ENCODE peak calls at places on chromosomes 12 and 14, in four cellular contexts. Z, Y, M and P are unnamed samples.

GRCh38 chr12:17572250-17572649 is 517.7 kb downstream of the RERGL start:
- DNase-seq in M (no peak), Y (no peak), Z (no peak), P (no peak)

GRCh38 chr14:100680439-100681051 is 46.1 kb upstream of the DLK1 start:
- DNase-seq in Z (no peak), M (no peak), Y (no peak), P (no peak)

GRCh38 chr14:65565948-65566347 is 153.4 kb downstream of the FUT8 start:
- DNase-seq in M (no peak), Y (no peak), Z (no peak), P (no peak)

GRCh38 chr14:93269341-93270068 is 62.4 kb downstream of the UBR7 start:
- DNase-seq in Y (no peak), M (no peak), Z (no peak), P (no peak)

GRCh38 chr14:96363751-96364336 is 518 bp downstream of the GSKIP start:
- DNase-seq in Y (peak; percentile 9), M (no peak), Z (peak; percentile 63), P (peak; percentile 18)

GRCh38 chr14:81412779-81413178 is 12.7 kb upstream of the STON2 start:
- DNase-seq in M (no peak), Y (no peak), Z (no peak), P (no peak)

GRCh38 chr12:12384601-12385321 is 27.9 kb downstream of the BORCS5 start:
- DNase-seq in Y (no peak), Z (no peak), M (no peak), P (no peak)

GRCh38 chr12:130994821-130995375 is 41.2 kb downstream of the ADGRD1 start:
- DNase-seq in Z (no peak), Y (no peak), M (no peak), P (no peak)

GRCh38 chr12:15627995-15628945 is 160.9 kb downstream of the EPS8 start:
- DNase-seq in M (no peak), Y (no peak), Z (no peak), P (no peak)

GRCh38 chr14:61514006-61514830 is 181.1 kb upstream of the HIF1A start:
- DNase-seq in M (no peak), Z (no peak), Y (no peak), P (no peak)

GRCh38 chr12:112285600-112286401 is 96.4 kb downstream of the HECTD4 start:
- DNase-seq in M (no peak), Y (no peak), Z (no peak), P (no peak)

GRCh38 chr12:62900686-62901272 is 34.2 kb downstream of the PPM1H start:
- DNase-seq in M (no peak), Y (no peak), Z (no peak), P (no peak)

GRCh38 chr14:63875311-63875710 is 22.5 kb downstream of the SYNE2 start:
- DNase-seq in M (no peak), Z (no peak), Y (no peak), P (no peak)

GRCh38 chr14:60233891-60234290 is 15.1 kb upstream of the PPM1A start:
- DNase-seq in Z (no peak), Y (no peak), M (no peak), P (no peak)

GRCh38 chr14:27338012-27338411 is 740.2 kb upstream of the NOVA1 start:
- DNase-seq in M (no peak), Y (no peak), Z (no peak), P (no peak)

GRCh38 chr12:128818065-128819022 is 5.4 kb downstream of the SLC15A4 start:
- DNase-seq in Y (no peak), Z (no peak), M (peak; percentile 27), P (no peak)

GRCh38 chr12:109735825-109736551 is 22.4 kb downstream of the FAM222A start:
- DNase-seq in Z (peak; percentile 16), Y (no peak), M (peak; percentile 66), P (peak; percentile 1)

GRCh38 chr14:103257211-103257962 is 76.7 kb upstream of the EIF5 start:
- DNase-seq in Z (no peak), M (no peak), Y (no peak), P (no peak)

GRCh38 chr14:22036541-22036940 is 362.9 kb upstream of the OR4E1 start:
- DNase-seq in Y (no peak), M (no peak), Z (no peak), P (no peak)

GRCh38 chr14:22836301-22837058 is at the start of gene MMP14:
- DNase-seq in Y (no peak), M (peak; percentile 92), Z (peak; percentile 77), P (no peak)

GRCh38 chr14:36281309-36281708 is 39.1 kb downstream of the MBIP start:
- DNase-seq in Y (no peak), Z (no peak), M (no peak), P (no peak)

GRCh38 chr12:125968413-125968812 is 903.2 kb downstream of the AACS start:
- DNase-seq in Z (no peak), Y (no peak), M (no peak), P (no peak)
- H3K9me3 ChIP-seq in Z (no peaks in the 10 kb centered on the region), Y (no peaks in the 10 kb centered on the region), M (no peaks in the 10 kb centered on the region), P (no peaks in the 10 kb centered on the region)

GRCh38 chr12:50772470-50772869 is 8.6 kb downstream of the ATF1 start:
- DNase-seq in Y (no peak), M (no peak), Z (no peak), P (no peak)
- H3K9me3 ChIP-seq in Y (no peaks in the 10 kb centered on the region), M (no peaks in the 10 kb centered on the region), Z (no peaks in the 10 kb centered on the region), P (no peaks in the 10 kb centered on the region)

GRCh38 chr12:31849090-31849687 is 110.0 kb upstream of the RESF1 start:
- DNase-seq in Z (no peak), M (no peak), Y (no peak), P (no peak)

GRCh38 chr12:31850268-31850667 is 108.9 kb upstream of the RESF1 start:
- DNase-seq in Y (no peak), Z (no peak), M (no peak), P (no peak)

GRCh38 chr12:31845613-31846321 is 113.4 kb upstream of the RESF1 start:
- DNase-seq in Z (no peak), Y (no peak), M (no peak), P (no peak)

GRCh38 chr12:31843399-31844095 is 114.7 kb upstream of the AMN1 start:
- DNase-seq in Y (no peak), Z (no peak), M (no peak), P (no peak)

DNA sequence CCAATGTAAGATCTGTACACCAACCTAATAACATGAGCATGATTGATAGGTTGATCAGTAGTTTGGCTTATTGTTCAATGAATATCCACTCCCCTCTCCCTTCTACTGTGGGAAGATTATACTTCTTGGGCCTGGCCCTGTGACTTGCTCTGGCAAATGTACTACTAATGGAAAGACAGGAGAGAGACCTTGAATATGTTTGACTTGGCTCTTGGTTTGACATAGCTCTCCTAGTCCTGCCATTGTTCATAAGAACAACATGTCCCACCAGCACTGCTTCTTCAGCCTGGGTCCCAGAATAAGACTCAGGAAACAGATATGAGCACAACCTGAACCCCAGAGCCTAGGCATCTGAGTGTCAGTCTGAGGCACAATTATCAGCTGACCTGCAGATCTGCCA is 112.8 kb upstream of the RESF1 start:
- DNase-seq in Y (no peak), Z (no peak), M (no peak), P (no peak)
- H3K9me3 ChIP-seq in Y (peaks cover 9% of the 10 kb centered on the region), Z (peaks cover 41% of the 10 kb centered on the region), M (peaks cover 2% of the 10 kb centered on the region), P (no peaks in the 10 kb centered on the region)

GRCh38 chr12:34294137-34294536 is 271.8 kb downstream of the ALG10 start:
- DNase-seq in Z (peak; percentile 13), Y (no peak), M (peak; percentile 27), P (no peak)
- H3K9me3 ChIP-seq in Z (peaks cover 99% of the 10 kb centered on the region), Y (no peaks in the 10 kb centered on the region), M (no peaks in the 10 kb centered on the region), P (no peaks in the 10 kb centered on the region)

DNA sequence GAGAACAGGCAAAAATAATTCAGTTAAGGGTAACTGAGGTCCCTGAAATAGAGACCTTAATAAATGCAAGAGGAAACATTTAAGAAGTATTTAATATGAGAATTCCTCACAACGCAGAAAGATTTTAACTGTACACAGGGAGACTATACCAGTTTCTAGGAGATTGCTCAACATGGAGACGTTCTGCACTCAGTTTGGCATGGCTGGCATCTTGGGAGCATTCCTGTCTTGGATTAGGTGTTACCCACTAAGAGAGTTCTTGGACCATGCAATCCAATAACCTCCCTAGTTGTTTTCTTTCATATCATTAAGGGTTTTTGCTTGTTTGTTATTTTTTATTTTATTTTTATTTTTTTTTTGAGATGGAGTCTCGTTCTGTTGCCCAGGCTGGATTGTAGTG is 302.4 kb downstream of the NELL2 start:
- DNase-seq in Z (no peak), M (no peak), Y (no peak), P (no peak)
- H3K9me3 ChIP-seq in Z (no peaks in the 10 kb centered on the region), M (no peaks in the 10 kb centered on the region), Y (no peaks in the 10 kb centered on the region), P (no peaks in the 10 kb centered on the region)

DNA sequence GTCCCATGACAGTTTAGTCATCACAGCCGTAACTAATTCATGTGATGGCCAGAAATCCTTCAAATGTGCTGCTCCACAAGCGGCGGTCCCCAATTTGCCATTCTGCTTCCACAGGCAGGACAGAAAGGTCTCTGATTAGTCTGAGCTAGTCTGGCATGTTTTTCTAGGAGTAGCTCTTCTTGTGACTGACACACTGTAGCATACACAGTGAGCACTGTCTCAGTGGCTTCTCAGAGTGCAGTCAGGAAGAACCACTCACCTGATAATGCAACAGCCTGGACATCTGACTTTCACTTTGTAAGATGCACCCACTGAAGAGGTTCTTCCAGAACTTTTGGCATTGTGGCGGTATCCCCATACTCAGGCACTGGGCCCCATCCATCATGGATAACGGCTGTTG is 1266.2 kb downstream of the TMEM121 start:
- DNase-seq in Z (no peak), M (no peak), Y (no peak), P (no peak)
- H3K9me3 ChIP-seq in Z (no peaks in the 10 kb centered on the region), M (no peaks in the 10 kb centered on the region), Y (no peaks in the 10 kb centered on the region), P (no peaks in the 10 kb centered on the region)

DNA sequence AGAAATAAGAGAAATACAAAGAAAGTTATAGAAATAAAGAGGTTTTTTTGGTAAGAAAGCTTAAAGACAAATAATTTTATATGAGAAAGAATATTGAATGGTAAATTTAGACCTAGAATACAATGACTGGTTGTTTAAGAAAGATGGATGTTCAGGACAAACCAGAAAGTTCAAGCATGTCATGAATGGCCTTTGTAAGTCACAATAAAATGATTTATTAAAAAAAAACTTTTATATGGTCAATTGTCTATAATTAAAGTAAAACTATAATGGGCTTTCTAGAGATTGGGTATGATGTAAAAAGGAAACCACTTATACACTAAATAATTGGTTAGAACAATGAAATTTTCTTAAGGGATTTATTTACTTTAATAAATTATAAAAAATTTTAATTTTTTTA is 19.8 kb upstream of the CAPRIN2 start:
- DNase-seq in Y (no peak), M (no peak), Z (no peak), P (no peak)
- H3K9me3 ChIP-seq in Y (no peaks in the 10 kb centered on the region), M (no peaks in the 10 kb centered on the region), Z (peaks cover 24% of the 10 kb centered on the region), P (no peaks in the 10 kb centered on the region)

GRCh38 chr14:105855893-105856675 is 329.7 kb downstream of the TMEM121 start:
- DNase-seq in Y (no peak), M (no peak), Z (peak; percentile 30), P (no peak)
- H3K9me3 ChIP-seq in Y (no peaks in the 10 kb centered on the region), M (no peaks in the 10 kb centered on the region), Z (no peaks in the 10 kb centered on the region), P (no peaks in the 10 kb centered on the region)

GRCh38 chr14:105846312-105846711 is 319.9 kb downstream of the TMEM121 start:
- DNase-seq in M (no peak), Y (no peak), Z (peak; percentile 14), P (peak; percentile 4)
- H3K9me3 ChIP-seq in M (no peaks in the 10 kb centered on the region), Y (no peaks in the 10 kb centered on the region), Z (no peaks in the 10 kb centered on the region), P (no peaks in the 10 kb centered on the region)